ENCODE peak calls at places on chromosomes 13 and 19, in seven cellular contexts. One of them, this sample, is unnamed.

GRCh38 chr13:78593652-78594494 is 9.5 kb downstream of the POU4F1 start:
- DNase-seq in IMR-90: no peak
- DNase-seq in astrocyte: no peak
- DNase-seq in activated naive CD4-positive, alpha-beta T cell treated with anti-CD3 and anti-CD28 coated beads for 36 hours: no peak
- DNase-seq in stimulated activated CD8-positive, alpha-beta memory T cell treated with anti-CD3 and anti-CD28 coated beads, Interleukin-4, amount 100 ng/mL, for 24 hours: no peak
- DNase-seq in EH: no peak
- DNase-seq in stimulated activated CD4-positive, alpha-beta T cell treated with anti-CD3 and anti-CD28 coated beads, Interleukin-2, amount 100 ng/mL, for 48 hours: no peak
- DNase-seq in this sample: no peak

GRCh38 chr19:54507824-54508223 is 5.2 kb downstream of the LAIR2 start:
- DNase-seq in IMR-90: no peak
- DNase-seq in activated naive CD4-positive, alpha-beta T cell treated with anti-CD3 and anti-CD28 coated beads for 36 hours: no peak
- DNase-seq in stimulated activated CD8-positive, alpha-beta memory T cell treated with anti-CD3 and anti-CD28 coated beads, Interleukin-4, amount 100 ng/mL, for 24 hours: no peak
- DNase-seq in stimulated activated CD4-positive, alpha-beta T cell treated with anti-CD3 and anti-CD28 coated beads, Interleukin-2, amount 100 ng/mL, for 48 hours: no peak
- DNase-seq in EH: no peak
- DNase-seq in astrocyte: no peak
- DNase-seq in this sample: no peak

GRCh38 chr19:8462601-8463000 is 17.8 kb downstream of the HNRNPM start:
- DNase-seq in stimulated activated CD4-positive, alpha-beta T cell treated with anti-CD3 and anti-CD28 coated beads, Interleukin-2, amount 100 ng/mL, for 48 hours: no peak
- DNase-seq in EH: no peak
- DNase-seq in IMR-90: no peak
- DNase-seq in activated naive CD4-positive, alpha-beta T cell treated with anti-CD3 and anti-CD28 coated beads for 36 hours: no peak
- DNase-seq in stimulated activated CD8-positive, alpha-beta memory T cell treated with anti-CD3 and anti-CD28 coated beads, Interleukin-4, amount 100 ng/mL, for 24 hours: no peak
- DNase-seq in astrocyte: no peak
- DNase-seq in this sample: no peak

GRCh38 chr13:101258071-101258470 is 158.2 kb downstream of the NALCN start:
- DNase-seq in astrocyte: peak
- DNase-seq in stimulated activated CD8-positive, alpha-beta memory T cell treated with anti-CD3 and anti-CD28 coated beads, Interleukin-4, amount 100 ng/mL, for 24 hours: peak
- DNase-seq in EH: peak
- DNase-seq in stimulated activated CD4-positive, alpha-beta T cell treated with anti-CD3 and anti-CD28 coated beads, Interleukin-2, amount 100 ng/mL, for 48 hours: peak
- DNase-seq in IMR-90: peak
- DNase-seq in activated naive CD4-positive, alpha-beta T cell treated with anti-CD3 and anti-CD28 coated beads for 36 hours: peak
- DNase-seq in this sample: no peak

GRCh38 chr19:10112037-10112751 is 701 bp downstream of the P2RY11 start:
- DNase-seq in stimulated activated CD4-positive, alpha-beta T cell treated with anti-CD3 and anti-CD28 coated beads, Interleukin-2, amount 100 ng/mL, for 48 hours: peak
- DNase-seq in stimulated activated CD8-positive, alpha-beta memory T cell treated with anti-CD3 and anti-CD28 coated beads, Interleukin-4, amount 100 ng/mL, for 24 hours: peak
- DNase-seq in activated naive CD4-positive, alpha-beta T cell treated with anti-CD3 and anti-CD28 coated beads for 36 hours: peak
- DNase-seq in IMR-90: no peak
- DNase-seq in EH: peak
- DNase-seq in astrocyte: no peak
- DNase-seq in this sample: no peak

GRCh38 chr13:19058566-19058965 is 123.1 kb downstream of the TUBA3C start:
- DNase-seq in EH: no peak
- DNase-seq in IMR-90: no peak
- DNase-seq in stimulated activated CD4-positive, alpha-beta T cell treated with anti-CD3 and anti-CD28 coated beads, Interleukin-2, amount 100 ng/mL, for 48 hours: no peak
- DNase-seq in astrocyte: no peak
- DNase-seq in stimulated activated CD8-positive, alpha-beta memory T cell treated with anti-CD3 and anti-CD28 coated beads, Interleukin-4, amount 100 ng/mL, for 24 hours: no peak
- DNase-seq in activated naive CD4-positive, alpha-beta T cell treated with anti-CD3 and anti-CD28 coated beads for 36 hours: no peak
- DNase-seq in this sample: no peak

GRCh38 chr13:73416093-73416492 is 357.3 kb downstream of the KLF5 start:
- DNase-seq in EH: peak
- DNase-seq in activated naive CD4-positive, alpha-beta T cell treated with anti-CD3 and anti-CD28 coated beads for 36 hours: no peak
- DNase-seq in stimulated activated CD4-positive, alpha-beta T cell treated with anti-CD3 and anti-CD28 coated beads, Interleukin-2, amount 100 ng/mL, for 48 hours: no peak
- DNase-seq in IMR-90: no peak
- DNase-seq in astrocyte: peak
- DNase-seq in stimulated activated CD8-positive, alpha-beta memory T cell treated with anti-CD3 and anti-CD28 coated beads, Interleukin-4, amount 100 ng/mL, for 24 hours: no peak
- DNase-seq in this sample: no peak

GRCh38 chr13:49303533-49304252 is 56.0 kb downstream of the CDADC1 start:
- DNase-seq in stimulated activated CD8-positive, alpha-beta memory T cell treated with anti-CD3 and anti-CD28 coated beads, Interleukin-4, amount 100 ng/mL, for 24 hours: no peak
- DNase-seq in astrocyte: no peak
- DNase-seq in activated naive CD4-positive, alpha-beta T cell treated with anti-CD3 and anti-CD28 coated beads for 36 hours: no peak
- DNase-seq in EH: no peak
- DNase-seq in IMR-90: no peak
- DNase-seq in stimulated activated CD4-positive, alpha-beta T cell treated with anti-CD3 and anti-CD28 coated beads, Interleukin-2, amount 100 ng/mL, for 48 hours: no peak
- DNase-seq in this sample: peak

GRCh38 chr19:47749326-47749725 is 4.0 kb downstream of the NOP53 start:
- DNase-seq in EH: no peak
- DNase-seq in IMR-90: no peak
- DNase-seq in astrocyte: no peak
- DNase-seq in activated naive CD4-positive, alpha-beta T cell treated with anti-CD3 and anti-CD28 coated beads for 36 hours: no peak
- DNase-seq in stimulated activated CD4-positive, alpha-beta T cell treated with anti-CD3 and anti-CD28 coated beads, Interleukin-2, amount 100 ng/mL, for 48 hours: no peak
- DNase-seq in stimulated activated CD8-positive, alpha-beta memory T cell treated with anti-CD3 and anti-CD28 coated beads, Interleukin-4, amount 100 ng/mL, for 24 hours: no peak
- DNase-seq in this sample: no peak

This sample was measured in pons.